ENCODE peak calls at places on chromosomes 7 and 10, in eight cellular contexts. A is K562, Q is cardiac muscle cell, W is lower leg skin, V is left ventricle myocardium inferior, L is BJ, T is foreskin fibroblast, N is endodermal cell. F is an unnamed sample.

GRCh38 chr7:4178887-4179286 is 503.2 kb upstream of the FOXK1 start:
- DNase-seq in L (no peak), T (no peak), N (no peak), W (no peak), A (no peak), V (no peak), Q (no peak), F (no peak)

GRCh38 chr10:86353506-86354485 is 12.8 kb downstream of the GRID1 start:
- DNase-seq in N (no peak), Q (no peak), T (no peak), V (no peak), A (no peak), W (no peak), L (no peak), F (no peak)

GRCh38 chr10:69895759-69896158 is 94.1 kb downstream of the COL13A1 start:
- DNase-seq in V (no peak), T (peak), Q (peak), L (peak), N (no peak), W (peak), A (no peak), F (peak)

GRCh38 chr7:5691536-5692090 is 89.8 kb downstream of the RNF216 start:
- DNase-seq in V (no peak), T (no peak), A (no peak), L (no peak), W (no peak), N (no peak), Q (peak), F (peak)

GRCh38 chr10:102064503-102064867 is 664 bp upstream of the HPS6 start:
- DNase-seq in L (no peak), N (no peak), T (no peak), W (no peak), A (no peak), Q (no peak), V (no peak), F (no peak)

GRCh38 chr10:58967551-58968418 is 208.7 kb upstream of the PHYHIPL start:
- DNase-seq in L (no peak), Q (no peak), A (no peak), N (peak), W (no peak), V (peak), T (no peak), F (no peak)

GRCh38 chr7:84394219-84394618 is 199.6 kb upstream of the SEMA3A start:
- DNase-seq in L (no peak), A (no peak), Q (no peak), T (no peak), V (no peak), N (no peak), W (no peak), F (no peak)

GRCh38 chr7:143331179-143331825 is 15.4 kb downstream of the CLCN1 start:
- DNase-seq in W (peak), L (peak), T (peak), A (no peak), Q (peak), V (no peak), N (no peak), F (peak)

GRCh38 chr7:78864339-78864738 is 589.1 kb downstream of the MAGI2 start:
- DNase-seq in L (no peak), A (no peak), N (no peak), V (no peak), W (no peak), Q (no peak), T (no peak), F (no peak)

GRCh38 chr10:34520510-34520909 is 294.6 kb downstream of the PARD3 start:
- DNase-seq in Q (no peak), A (no peak), N (no peak), T (no peak), W (no peak), V (no peak), L (no peak), F (no peak)

GRCh38 chr10:68566955-68567354 is 6.8 kb downstream of the TET1 start:
- DNase-seq in V (no peak), T (no peak), W (no peak), N (no peak), Q (no peak), L (no peak), A (no peak), F (no peak)

GRCh38 chr7:39428221-39428620 is 138.0 kb upstream of the YAE1 start:
- DNase-seq in N (no peak), A (no peak), Q (peak), T (peak), L (peak), W (no peak), V (no peak), F (peak)

GRCh38 chr7:77697535-77697831 is 1.2 kb downstream of the RSBN1L start:
- DNase-seq in T (no peak), W (no peak), A (no peak), N (no peak), V (peak), L (no peak), Q (peak), F (no peak)

GRCh38 chr7:5339949-5340348 is 57.2 kb downstream of the SLC29A4 start:
- DNase-seq in V (no peak), T (no peak), W (no peak), A (no peak), Q (no peak), N (no peak), L (no peak), F (no peak)

GRCh38 chr10:25604591-25604990 is 329.4 kb upstream of the MYO3A start:
- DNase-seq in T (no peak), A (no peak), Q (no peak), W (no peak), N (no peak), V (no peak), L (no peak), F (no peak)

GRCh38 chr7:143413123-143413522 is 4.5 kb upstream of the EPHA1 start:
- DNase-seq in A (no peak), L (no peak), W (no peak), T (no peak), Q (no peak), N (no peak), V (no peak), F (no peak)

GRCh38 chr7:148898845-148899474 is 14.9 kb upstream of the EZH2 start:
- DNase-seq in L (no peak), T (no peak), W (no peak), V (no peak), Q (no peak), N (peak), A (peak), F (no peak)

GRCh38 chr10:34406463-34407138 is 408.5 kb downstream of the PARD3 start:
- DNase-seq in V (no peak), N (no peak), T (no peak), W (no peak), Q (no peak), A (no peak), L (no peak), F (no peak)

GRCh38 chr7:151339651-151340377 is 1.8 kb upstream of the NUB1 start:
- DNase-seq in V (no peak), N (no peak), A (no peak), Q (no peak), L (no peak), T (no peak), W (no peak), F (no peak)

GRCh38 chr7:68722044-68722443 is 876.2 kb upstream of the AUTS2 start:
- DNase-seq in W (no peak), V (no peak), N (no peak), L (no peak), A (no peak), Q (no peak), T (no peak), F (no peak)

GRCh38 chr7:114082934-114083647 is 164.3 kb upstream of the PPP1R3A start:
- DNase-seq in W (no peak), N (peak), T (no peak), A (no peak), Q (peak), V (peak), L (no peak), F (no peak)

GRCh38 chr10:120749032-120749431 is 102.1 kb upstream of the WDR11 start:
- DNase-seq in N (no peak), A (no peak), Q (no peak), V (no peak), L (no peak), W (no peak), T (no peak), F (no peak)

GRCh38 chr7:46630031-46630430 is 709.0 kb upstream of the IGFBP3 start:
- DNase-seq in W (no peak), L (peak), T (peak), N (no peak), V (no peak), Q (peak), A (no peak), F (peak)

GRCh38 chr7:50276446-50276845 is 28.1 kb upstream of the IKZF1 start:
- DNase-seq in T (no peak), V (no peak), L (no peak), N (no peak), W (no peak), A (no peak), Q (no peak), F (no peak)

GRCh38 chr7:141354251-141354650 is 197.0 kb upstream of the AGK start:
- DNase-seq in L (no peak), Q (peak), T (no peak), A (no peak), W (no peak), N (no peak), V (no peak), F (peak)

GRCh38 chr10:47403401-47404318 is 19.6 kb upstream of the ZNF488 start:
- DNase-seq in A (no peak), L (no peak), Q (peak), W (peak), T (no peak), N (peak), V (no peak), F (no peak)

GRCh38 chr10:90571876-90572275 is 286.0 kb downstream of the HTR7 start:
- DNase-seq in V (no peak), Q (no peak), N (no peak), A (no peak), L (no peak), T (no peak), W (no peak), F (no peak)

GRCh38 chr10:103757531-103758293 is 97.7 kb downstream of the SH3PXD2A start:
- DNase-seq in N (peak), Q (peak), W (peak), T (peak), L (peak), V (peak), A (no peak), F (peak)

GRCh38 chr10:28937959-28938358 is 260.6 kb downstream of the BAMBI start:
- DNase-seq in W (no peak), Q (no peak), V (no peak), A (no peak), T (no peak), N (no peak), L (no peak), F (no peak)

GRCh38 chr10:33743429-33743857 is 409.0 kb upstream of the NRP1 start:
- DNase-seq in N (no peak), L (no peak), A (no peak), W (no peak), Q (no peak), V (no peak), T (no peak), F (no peak)

GRCh38 chr7:23220690-23221305 is 25.8 kb upstream of the GPNMB start:
- DNase-seq in W (no peak), T (no peak), V (no peak), N (peak), L (no peak), Q (peak), A (no peak), F (no peak)

GRCh38 chr10:110850990-110851389 is 20.7 kb upstream of the PDCD4 start:
- DNase-seq in L (no peak), T (no peak), W (no peak), A (no peak), Q (no peak), V (no peak), N (peak), F (no peak)

GRCh38 chr10:75582102-75582501 is 150.7 kb downstream of the LRMDA start:
- DNase-seq in Q (no peak), W (no peak), V (no peak), L (no peak), T (no peak), A (no peak), N (no peak), F (no peak)

GRCh38 chr10:61896854-61897661 is 4.4 kb upstream of the ARID5B start:
- DNase-seq in A (peak), T (peak), W (peak), V (peak), Q (peak), N (peak), L (no peak), F (peak)

GRCh38 chr10:61899045-61899444 is 2.5 kb upstream of the ARID5B start:
- DNase-seq in Q (peak), N (no peak), W (no peak), T (peak), V (no peak), A (no peak), L (no peak), F (peak)

GRCh38 chr10:61898435-61898778 is 3.1 kb upstream of the ARID5B start:
- DNase-seq in T (no peak), A (no peak), N (no peak), W (no peak), L (no peak), V (no peak), Q (no peak), F (no peak)

GRCh38 chr10:61899663-61899996 is 1.9 kb upstream of the ARID5B start:
- DNase-seq in N (no peak), W (no peak), Q (no peak), L (no peak), V (no peak), A (no peak), T (no peak), F (no peak)

DNA sequence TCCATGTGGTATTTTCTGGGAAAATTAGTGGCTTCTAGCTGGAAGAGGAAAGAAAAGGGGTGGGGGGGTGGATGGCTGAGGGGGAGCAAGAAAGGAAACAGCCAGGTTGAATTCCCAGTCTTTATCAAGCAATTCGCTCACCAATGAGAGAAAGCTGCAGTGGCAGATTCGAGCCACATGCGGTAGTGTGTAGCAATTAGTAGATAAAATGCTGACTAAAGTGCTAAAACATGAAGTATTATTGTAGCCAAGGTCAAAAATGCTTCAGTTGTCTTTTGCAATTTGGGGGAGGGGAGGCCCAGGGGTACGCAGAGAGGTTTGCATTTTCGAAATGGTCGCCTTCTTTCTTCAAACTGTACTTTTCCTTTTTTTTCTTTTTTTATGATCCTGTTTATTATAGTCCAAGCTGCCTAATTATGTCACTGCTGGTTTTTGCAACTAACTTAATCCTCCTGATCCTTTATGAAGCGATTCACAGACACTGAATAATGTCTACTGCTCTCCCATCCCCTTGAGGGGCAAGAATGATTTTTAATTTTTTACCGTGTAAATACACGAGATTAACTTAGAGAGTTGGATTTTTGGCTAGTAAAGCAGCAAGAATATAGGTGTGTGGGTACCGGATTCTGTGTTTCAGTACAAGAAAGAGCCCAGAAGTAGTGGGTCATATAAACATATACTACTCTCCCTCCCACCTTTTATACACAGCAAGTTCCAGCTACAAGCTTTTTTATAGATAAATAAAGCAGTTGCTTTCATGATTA is 3.6 kb upstream of the ARID5B start:
- DNase-seq in T (peak), Q (peak), L (no peak), V (no peak), N (peak), W (peak), A (no peak), F (peak)
- TF ChIP-seq CTCF in T (peak), Q (peak), L (peak), V (peak), N (peak), W (no peak), A (peak), F (peak)

GRCh38 chr10:4766449-4766848 is 59.6 kb upstream of the AKR1E2 start:
- DNase-seq in A (no peak), L (no peak), T (peak), Q (peak), N (no peak), V (no peak), W (no peak), F (no peak)

GRCh38 chr10:4765428-4765827 is 60.6 kb upstream of the AKR1E2 start:
- DNase-seq in T (peak), V (no peak), Q (no peak), A (no peak), N (no peak), W (no peak), L (no peak), F (no peak)

GRCh38 chr10:4767033-4767814 is 58.8 kb upstream of the AKR1E2 start:
- DNase-seq in W (no peak), A (no peak), T (peak), L (no peak), V (no peak), Q (peak), N (no peak), F (peak)

GRCh38 chr10:4763513-4763912 is 62.5 kb upstream of the AKR1E2 start:
- DNase-seq in Q (no peak), L (no peak), T (no peak), W (no peak), A (no peak), N (no peak), V (no peak), F (no peak)

GRCh38 chr10:4763960-4764428 is 62.0 kb upstream of the AKR1E2 start:
- DNase-seq in N (no peak), W (no peak), T (peak), L (peak), A (no peak), V (no peak), Q (peak), F (no peak)
- H3K4me3 ChIP-seq in N (no peak), W (no peak), T (peak), L (no peak), A (no peak), V (no peak), Q (no peak), F (no peak)

GRCh38 chr10:4102802-4103344 is 317.9 kb upstream of the KLF6 start:
- DNase-seq in W (no peak), T (no peak), L (no peak), A (no peak), V (no peak), Q (no peak), N (no peak), F (no peak)

GRCh38 chr10:4101918-4102654 is 317.1 kb upstream of the KLF6 start:
- DNase-seq in V (no peak), L (no peak), N (no peak), W (no peak), Q (no peak), A (no peak), T (no peak), F (no peak)

GRCh38 chr10:4099202-4099601 is 314.2 kb upstream of the KLF6 start:
- DNase-seq in T (no peak), Q (no peak), W (no peak), V (no peak), L (no peak), N (no peak), A (no peak), F (no peak)

GRCh38 chr10:4103586-4103985 is 318.6 kb upstream of the KLF6 start:
- DNase-seq in W (no peak), V (no peak), A (no peak), Q (no peak), T (no peak), L (no peak), N (no peak), F (no peak)

GRCh38 chr10:4100324-4100826 is 315.4 kb upstream of the KLF6 start:
- DNase-seq in T (no peak), N (no peak), A (no peak), L (no peak), Q (no peak), V (no peak), W (no peak), F (no peak)
- TF ChIP-seq CTCF in T (no peak), N (no peak), A (no peak), L (no peak), Q (no peak), V (no peak), W (no peak), F (no peak)

GRCh38 chr7:41628926-41629325 is 74.0 kb downstream of the INHBA start:
- DNase-seq in T (no peak), N (no peak), V (no peak), Q (no peak), A (no peak), W (no peak), L (no peak), F (no peak)
- H3K4me3 ChIP-seq in T (no peak), N (no peak), V (no peak), Q (no peak), A (no peak), W (no peak), L (no peak), F (no peak)

DNA sequence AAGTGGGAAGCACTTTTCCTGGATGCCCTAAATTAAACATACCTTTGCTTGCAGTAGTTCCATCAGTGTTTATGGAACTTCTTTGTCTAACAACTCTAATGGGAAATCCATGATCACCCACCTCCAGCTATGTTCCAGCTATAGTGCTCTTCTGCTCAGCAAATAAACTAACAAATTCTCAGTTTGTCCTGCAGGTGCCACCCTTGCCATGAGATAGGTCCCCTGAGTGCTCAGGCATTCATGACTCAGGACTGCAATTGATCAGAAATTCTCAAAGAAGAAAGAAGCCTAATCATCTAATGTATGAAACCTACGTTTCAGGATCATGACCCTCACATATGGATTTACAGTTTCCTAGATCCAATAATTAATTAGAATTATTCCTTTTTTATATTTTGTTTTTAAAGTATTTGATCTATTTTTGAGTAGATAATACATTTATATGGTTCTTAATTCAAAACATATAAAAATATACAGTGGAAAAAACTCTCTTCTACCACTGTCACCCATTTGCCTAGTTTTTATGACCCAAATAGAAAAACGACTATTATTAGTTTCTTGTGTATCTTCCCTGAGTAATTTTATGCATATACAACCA is 48.7 kb upstream of the DYNC1I1 start:
- DNase-seq in Q (peak), A (peak), L (peak), W (no peak), T (peak), N (peak), V (no peak), F (peak)
- TF ChIP-seq CTCF in Q (peak), A (peak), L (peak), W (no peak), T (peak), N (peak), V (peak), F (peak)